ENCODE peak calls at places on chromosomes 16 and 17, in eight cellular contexts. D, A, V, Z, R, X, T and C are unnamed samples.

GRCh38 chr17:77358801-77359716 is 218.3 kb downstream of the SEC14L1 start:
- DNase-seq in A (peak), R (no peak), Z (no peak), V (no peak), X (peak), D (no peak), T (no peak), C (no peak)

GRCh38 chr17:56715613-56716357 is 117.9 kb downstream of the C17orf67 start:
- DNase-seq in Z (peak), D (peak), V (peak), R (peak), A (peak), X (peak), T (peak), C (peak)

GRCh38 chr16:2278956-2279800 is 11.3 kb upstream of the RNPS1 start:
- DNase-seq in A (peak), Z (no peak), D (no peak), T (no peak), R (no peak), V (no peak), X (no peak), C (no peak)

GRCh38 chr17:79809530-79810137 is 12.8 kb upstream of the CBX8 start:
- DNase-seq in T (no peak), D (no peak), X (peak), A (no peak), V (peak), R (peak), Z (no peak), C (no peak)

GRCh38 chr17:17694229-17695081 is 13.2 kb downstream of the RAI1 start:
- DNase-seq in R (peak), V (peak), A (peak), Z (peak), X (peak), T (peak), D (peak), C (peak)

GRCh38 chr17:80175411-80175810 is 5.6 kb downstream of the CARD14 start:
- DNase-seq in X (no peak), R (peak), A (no peak), T (peak), D (no peak), Z (no peak), V (peak), C (no peak)

GRCh38 chr16:64964126-64964540 is 157.7 kb downstream of the CDH11 start:
- DNase-seq in V (no peak), T (peak), X (no peak), A (no peak), Z (no peak), R (no peak), D (no peak), C (no peak)

GRCh38 chr16:86946396-86946795 is 368.0 kb downstream of the FOXL1 start:
- DNase-seq in A (no peak), Z (peak), V (no peak), T (peak), D (no peak), X (no peak), R (no peak), C (no peak)

GRCh38 chr17:1188812-1189211 is 9.0 kb upstream of the ABR start:
- DNase-seq in A (no peak), X (peak), V (no peak), Z (no peak), R (peak), D (peak), T (peak), C (peak)

GRCh38 chr16:88931373-88931900 is 45.6 kb downstream of the CBFA2T3 start:
- DNase-seq in X (no peak), D (no peak), T (no peak), A (no peak), Z (no peak), V (no peak), R (no peak), C (no peak)

GRCh38 chr16:65889533-65889966 is 476.9 kb upstream of the CDH5 start:
- DNase-seq in T (no peak), D (no peak), Z (no peak), A (peak), R (no peak), X (no peak), V (no peak), C (peak)

GRCh38 chr17:66146394-66146793 is 45.5 kb downstream of the CEP112 start:
- DNase-seq in X (no peak), R (no peak), T (no peak), V (no peak), Z (no peak), A (no peak), D (no peak), C (no peak)

GRCh38 chr17:3526971-3527370 is 30.6 kb downstream of the TRPV3 start:
- DNase-seq in X (no peak), D (peak), Z (no peak), A (no peak), R (no peak), V (no peak), T (no peak), C (no peak)

GRCh38 chr17:15882058-15882720 is 62.7 kb upstream of the ADORA2B start:
- DNase-seq in Z (no peak), X (no peak), T (no peak), R (no peak), A (peak), D (no peak), V (peak), C (no peak)
- TF ChIP-seq CTCF in Z (no peak), X (no peak), T (peak), R (no peak), A (peak), D (no peak), V (peak), C (no peak)

DNA sequence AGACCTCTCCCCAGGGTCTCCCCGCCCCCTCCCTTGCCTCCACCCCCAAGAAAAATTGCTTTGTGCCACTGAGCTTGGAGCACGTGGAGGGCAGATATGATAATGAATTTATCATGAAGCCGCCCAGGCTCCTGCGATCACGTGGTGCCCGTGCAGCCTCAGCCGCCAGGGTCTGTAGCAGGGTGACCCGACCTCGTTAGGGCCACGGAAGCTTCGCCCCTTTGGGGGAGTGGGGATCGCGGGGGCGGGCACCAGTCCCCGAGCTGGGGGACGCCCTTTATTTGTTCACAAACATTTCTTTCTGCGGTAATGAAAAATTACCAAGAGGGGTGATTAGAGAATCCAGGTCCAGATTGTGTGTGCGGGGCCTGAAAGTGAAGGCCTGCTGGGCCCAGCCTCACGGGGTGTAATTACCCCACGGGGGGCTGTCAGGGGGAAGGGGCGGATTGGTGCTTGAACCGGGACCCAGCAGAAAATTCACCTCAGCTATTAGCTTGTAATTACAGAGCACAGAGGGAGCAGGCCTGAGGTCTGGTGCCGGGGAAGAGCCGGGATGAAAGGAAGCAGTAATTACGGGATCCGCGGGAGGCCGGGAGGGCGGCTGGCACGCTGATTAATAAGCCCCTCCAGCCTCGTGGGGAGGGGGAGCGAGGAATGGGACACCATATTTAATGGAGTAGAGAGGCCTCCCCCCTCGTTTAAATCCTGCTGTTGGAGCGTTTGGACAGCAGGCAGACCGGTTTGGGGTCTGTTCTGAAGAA is 13.2 kb downstream of the GSE1 start:
- DNase-seq in T (no peak), X (no peak), D (no peak), V (peak), Z (no peak), R (no peak), A (peak), C (no peak)
- TF ChIP-seq CTCF in T (no peak), X (no peak), D (no peak), V (no peak), Z (no peak), R (no peak), A (no peak), C (no peak)

GRCh38 chr16:73057369-73058210 is 9.7 kb upstream of the ZFHX3 start:
- DNase-seq in D (peak), R (no peak), X (no peak), V (peak), T (peak), Z (peak), A (no peak), C (no peak)
- TF ChIP-seq CTCF in D (no peak), R (peak), X (no peak), V (peak), T (no peak), Z (no peak), A (peak), C (no peak)

GRCh38 chr16:68993885-68994284 is 111.6 kb upstream of the HAS3 start:
- DNase-seq in D (no peak), Z (no peak), T (peak), A (no peak), R (no peak), V (no peak), X (no peak), C (no peak)
- TF ChIP-seq CTCF in D (no peak), Z (no peak), T (no peak), A (no peak), R (no peak), V (no peak), X (no peak), C (no peak)

GRCh38 chr17:75819116-75819515 is 25.1 kb downstream of the UNC13D start:
- DNase-seq in R (no peak), D (no peak), X (no peak), T (no peak), Z (no peak), A (peak), V (no peak), C (no peak)
- TF ChIP-seq CTCF in R (no peak), D (no peak), X (no peak), T (no peak), Z (no peak), A (peak), V (no peak), C (no peak)

GRCh38 chr17:43140396-43141332 is 15.5 kb upstream of the BRCA1 start:
- DNase-seq in V (no peak), A (no peak), Z (no peak), T (no peak), R (no peak), D (no peak), X (no peak), C (no peak)
- TF ChIP-seq CTCF in V (no peak), A (no peak), Z (no peak), T (no peak), R (no peak), D (no peak), X (no peak), C (no peak)

DNA sequence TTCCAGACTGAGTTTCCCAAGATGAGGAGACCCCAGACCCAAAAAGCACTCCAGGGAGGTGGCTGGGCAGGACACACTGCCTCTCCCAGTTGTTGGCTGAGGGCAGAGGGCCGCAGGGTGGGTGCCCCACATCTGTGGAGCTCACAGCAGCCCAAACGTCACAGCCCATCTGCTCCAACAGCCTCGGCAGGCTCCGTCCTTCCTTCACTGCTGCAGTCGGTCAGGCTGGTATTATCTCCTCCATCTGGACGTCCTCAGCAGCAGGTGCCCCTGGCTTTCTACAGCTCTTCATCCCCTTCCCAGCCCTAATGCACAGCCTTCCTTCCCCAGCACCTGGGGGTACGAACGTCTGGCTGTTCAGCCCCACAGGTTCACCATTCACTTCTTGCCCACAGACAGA is 55.2 kb downstream of the PRMT7 start:
- DNase-seq in D (no peak), R (no peak), X (no peak), V (no peak), T (no peak), A (peak), Z (no peak), C (no peak)
- TF ChIP-seq CTCF in D (no peak), R (no peak), X (no peak), V (no peak), T (no peak), A (no peak), Z (no peak), C (no peak)

DNA sequence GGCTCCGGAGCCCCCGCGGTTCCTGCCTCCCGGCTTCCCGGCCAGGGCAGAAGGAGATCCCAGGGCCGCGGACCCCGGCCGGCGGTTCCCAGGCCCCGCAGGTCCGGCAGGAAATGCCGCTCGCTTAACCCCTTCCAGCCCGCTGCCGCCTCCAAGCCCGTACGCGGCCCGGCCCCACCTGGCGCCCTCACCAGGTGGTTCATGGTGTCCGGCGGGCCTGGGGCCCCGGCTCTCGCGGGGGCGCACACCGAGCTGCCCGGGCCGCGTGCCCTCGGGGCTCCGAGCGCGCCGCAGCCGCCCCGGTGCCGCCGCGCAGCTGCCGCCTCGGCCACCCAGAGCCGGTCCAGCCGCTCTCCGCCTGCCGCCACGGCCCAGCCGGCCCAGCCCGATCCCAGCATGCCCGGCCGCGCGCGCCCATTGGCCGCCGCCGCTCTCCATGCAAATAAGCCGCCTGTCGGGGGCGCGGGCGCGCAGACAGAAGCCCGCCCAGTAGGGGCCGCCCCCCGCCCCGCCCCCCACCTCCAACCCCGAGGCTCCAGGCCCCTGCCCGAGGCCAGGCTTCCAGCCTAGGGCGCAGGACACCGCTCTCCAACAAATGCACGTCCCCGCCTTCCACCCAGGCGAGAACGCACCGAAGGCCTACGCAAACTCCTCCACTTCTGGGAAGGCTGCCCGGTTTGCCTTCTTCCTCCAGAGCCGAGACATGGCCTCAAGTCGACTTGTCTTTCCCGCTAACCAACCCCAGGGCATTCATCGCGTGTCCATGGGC is at the start of gene BCAR1:
- DNase-seq in Z (peak), A (peak), D (peak), V (peak), R (peak), T (peak), X (peak), C (peak)
- TF ChIP-seq CTCF in Z (no peak), A (peak), D (no peak), V (peak), R (no peak), T (no peak), X (no peak), C (no peak)

GRCh38 chr17:21289902-21290571 is 5.5 kb downstream of the MAP2K3 start:
- DNase-seq in Z (no peak), X (no peak), A (no peak), D (no peak), R (peak), V (no peak), T (no peak), C (no peak)
- TF ChIP-seq CTCF in Z (no peak), X (no peak), A (no peak), D (no peak), R (no peak), V (no peak), T (no peak), C (no peak)

DNA sequence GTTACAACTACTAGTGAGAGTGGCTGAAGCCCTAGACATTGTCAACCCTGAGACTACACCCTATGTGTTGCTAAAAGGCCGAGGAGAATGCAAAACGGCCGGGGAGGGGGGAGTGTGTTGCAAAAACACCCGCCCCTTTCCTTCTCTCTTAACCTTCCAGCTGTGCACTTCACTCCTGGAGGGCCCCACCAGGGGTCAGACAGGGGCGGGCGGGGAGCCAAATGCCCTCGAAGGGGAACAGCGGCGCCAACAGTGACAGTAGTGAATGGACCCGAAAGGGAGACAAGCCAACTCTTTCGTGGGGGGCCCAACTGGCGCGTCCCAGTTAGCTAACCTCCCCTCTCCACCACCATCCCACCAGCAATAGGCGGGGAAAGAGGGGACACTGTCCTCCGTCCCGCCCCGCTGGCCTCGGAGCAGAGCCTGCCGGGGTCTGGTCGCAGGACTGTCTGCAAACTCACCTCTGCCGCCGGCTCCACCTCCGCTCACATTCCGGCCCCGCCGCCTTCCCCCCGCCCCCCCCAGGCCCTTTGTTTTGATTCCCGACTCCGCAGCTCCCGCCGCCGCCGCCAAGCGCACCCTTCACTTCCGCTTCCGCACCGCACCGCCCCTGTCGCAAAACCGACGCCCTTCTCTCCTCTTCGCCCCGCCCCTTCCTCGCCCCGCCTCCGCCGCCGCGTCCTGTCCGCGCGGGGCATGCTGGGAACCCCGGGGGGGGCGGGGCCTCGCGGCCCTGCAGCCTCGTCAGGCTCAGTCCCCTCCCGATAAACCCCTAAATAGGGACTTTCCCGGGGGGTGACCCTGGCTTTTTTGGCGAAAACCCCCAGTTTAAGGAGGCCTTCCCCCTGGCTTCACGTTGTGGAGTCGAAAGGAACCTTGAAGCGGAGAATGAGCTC is at the start of gene MARF1:
- DNase-seq in Z (peak), V (peak), R (peak), X (peak), T (peak), A (peak), D (peak), C (peak)
- TF ChIP-seq CTCF in Z (peak), V (peak), R (peak), X (peak), T (peak), A (peak), D (no peak), C (no peak)